ENCODE peak calls at places on chromosome 18, in nine cellular contexts. P is psoas muscle; B is CD4-positive, alpha-beta memory T cell; Y is right atrium auricular region; O is HCT116; S is A549; J is WERI-Rb-1; K is stomach; I is GM23248. L is an unnamed sample.

GRCh38 chr18:65750421-65751144 is at the start of gene CDH7:
- DNase-seq in P (peak; percentile 49), B (no peak), Y (no peak), O (no peak), S (no peak), J (peak; percentile 21), K (no peak), I (no peak), L (peak; percentile 54)

GRCh38 chr18:51537487-51537886 is 340.0 kb upstream of the MEX3C start:
- DNase-seq in P (no peak), B (no peak), Y (no peak), O (no peak), S (peak; percentile 40), J (peak; percentile 80), K (no peak), I (peak; percentile 0), L (peak; percentile 58)

GRCh38 chr18:37483984-37484892 is 81.4 kb downstream of the CELF4 start:
- DNase-seq in P (no peak), B (no peak), Y (no peak), O (no peak), S (no peak), J (no peak), K (no peak), I (no peak), L (no peak)

GRCh38 chr18:59308201-59309014 is 10.0 kb downstream of the CPLX4 start:
- DNase-seq in P (peak; percentile 84), B (peak; percentile 48), Y (peak; percentile 73), O (peak; percentile 43), S (peak; percentile 55), J (peak; percentile 89), K (peak; percentile 81), I (peak; percentile 86), L (no peak)

GRCh38 chr18:3248062-3248669 is 565 bp downstream of the MYL12A start:
- DNase-seq in P (peak; percentile 90), B (no peak), Y (no peak), O (no peak), S (no peak), J (no peak), K (no peak), I (peak; percentile 72), L (no peak)

GRCh38 chr18:45374878-45375630 is 240.2 kb upstream of the SLC14A2 start:
- DNase-seq in P (no peak), B (no peak), Y (no peak), O (no peak), S (no peak), J (no peak), K (no peak), I (no peak), L (no peak)

GRCh38 chr18:21597616-21598015 is 2.9 kb downstream of the ESCO1 start:
- DNase-seq in P (no peak), B (no peak), Y (no peak), O (no peak), S (no peak), J (no peak), K (no peak), I (no peak), L (no peak)

GRCh38 chr18:27921904-27922541 is 254.9 kb downstream of the CDH2 start:
- DNase-seq in P (no peak), B (no peak), Y (no peak), O (peak; percentile 32), S (peak; percentile 29), J (no peak), K (no peak), I (peak; percentile 49), L (no peak)

GRCh38 chr18:4270016-4270415 is 185.1 kb downstream of the DLGAP1 start:
- DNase-seq in P (no peak), B (no peak), Y (no peak), O (no peak), S (no peak), J (no peak), K (no peak), I (no peak), L (no peak)

GRCh38 chr18:3885209-3885792 is 435.3 kb downstream of the TGIF1 start:
- DNase-seq in P (no peak), B (no peak), Y (no peak), O (peak; percentile 39), S (peak; percentile 48), J (no peak), K (no peak), I (no peak), L (no peak)

GRCh38 chr18:34590503-34590902 is 119.6 kb upstream of the DTNA start:
- DNase-seq in P (no peak), B (no peak), Y (no peak), O (no peak), S (no peak), J (no peak), K (no peak), I (no peak), L (no peak)

GRCh38 chr18:34594243-34594642 is 115.9 kb upstream of the DTNA start:
- DNase-seq in P (no peak), B (no peak), Y (no peak), O (no peak), S (no peak), J (no peak), K (no peak), I (no peak), L (no peak)

GRCh38 chr18:34591920-34592444 is 118.1 kb upstream of the DTNA start:
- DNase-seq in P (no peak), B (no peak), Y (no peak), O (no peak), S (no peak), J (no peak), K (no peak), I (no peak), L (no peak)

GRCh38 chr18:34595673-34596072 is 114.4 kb upstream of the DTNA start:
- DNase-seq in P (no peak), B (no peak), Y (no peak), O (peak; percentile 28), S (peak; percentile 1), J (peak; percentile 19), K (no peak), I (peak; percentile 43), L (no peak)

GRCh38 chr18:34592961-34593382 is 117.1 kb upstream of the DTNA start:
- DNase-seq in P (peak; percentile 85), B (no peak), Y (peak; percentile 73), O (no peak), S (no peak), J (no peak), K (peak; percentile 37), I (peak; percentile 76), L (no peak)
- H3K27ac ChIP-seq in P (peak overlapping the region; percentile 83), B (no peak overlapping the region), Y (peak overlapping the region; percentile 84), O (no peak overlapping the region), S (no peak overlapping the region), J (no peak overlapping the region), K (peak overlapping the region; percentile 72), I (peak overlapping the region; percentile 18), L (no peak overlapping the region)

GRCh38 chr18:9337875-9338274 is 3.3 kb downstream of the TWSG1 start:
- DNase-seq in P (no peak), B (no peak), Y (no peak), O (no peak), S (no peak), J (no peak), K (no peak), I (peak; percentile 48), L (no peak)
- H3K27ac ChIP-seq in P (no peak overlapping the region), B (no peak overlapping the region), Y (no peak overlapping the region), O (no peak overlapping the region), S (no peak overlapping the region), J (no peak overlapping the region), K (no peak overlapping the region), I (no peak overlapping the region), L (no peak overlapping the region)

DNA sequence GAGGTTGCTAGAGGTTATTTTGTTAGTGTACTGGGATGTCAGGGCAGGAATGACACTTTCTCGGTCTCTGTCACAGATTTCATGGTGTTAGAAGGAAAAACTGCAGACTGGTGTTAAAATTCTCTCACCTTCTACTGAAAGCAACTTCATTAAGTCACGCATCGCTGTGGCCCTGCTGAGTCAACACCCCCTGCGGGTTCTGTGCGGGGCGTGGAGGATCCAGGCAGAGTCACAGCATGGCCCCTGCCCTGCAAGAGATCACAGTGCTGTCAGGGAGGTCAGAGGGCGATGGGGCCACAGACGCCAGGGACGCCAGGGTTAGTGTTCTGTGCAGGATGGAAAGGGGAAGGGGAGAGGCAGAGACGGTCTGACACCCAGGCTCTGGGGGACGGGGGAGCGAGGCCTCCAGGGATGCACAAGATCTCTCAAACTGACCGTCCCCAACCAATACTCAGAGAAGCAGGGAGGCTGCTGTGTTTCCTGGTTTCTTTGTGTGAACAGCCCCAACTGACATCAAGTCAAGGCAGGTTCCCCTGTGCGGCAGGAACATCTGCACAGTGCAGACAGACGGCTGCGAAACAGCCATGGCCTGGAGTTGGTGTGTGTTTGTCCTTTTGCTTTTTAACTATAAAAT is 354.9 kb upstream of the SALL3 start:
- DNase-seq in P (no peak), B (no peak), Y (no peak), O (no peak), S (no peak), J (peak; percentile 2), K (peak; percentile 21), I (no peak), L (no peak)
- H3K27ac ChIP-seq in P (no peak overlapping the region), B (no peak overlapping the region), Y (no peak overlapping the region), O (no peak overlapping the region), S (no peak overlapping the region), J (no peak overlapping the region), K (no peak overlapping the region), I (no peak overlapping the region), L (no peak overlapping the region)

GRCh38 chr18:35661483-35662146 is 80.1 kb downstream of the GALNT1 start:
- DNase-seq in P (no peak), B (no peak), Y (no peak), O (no peak), S (no peak), J (no peak), K (no peak), I (no peak), L (no peak)
- H3K27ac ChIP-seq in P (no peak overlapping the region), B (no peak overlapping the region), Y (no peak overlapping the region), O (no peak overlapping the region), S (no peak overlapping the region), J (no peak overlapping the region), K (no peak overlapping the region), I (no peak overlapping the region), L (no peak overlapping the region)

L was measured in dorsolateral prefrontal cortex.